ENCODE peak calls at places on chromosomes 3 and 15, in seven cellular contexts. Y is NCI-H460; M is activated T-cell treated with anti-CD3 and anti-CD28 coated beads, Interleukin-2, amount 50 U/mL, for 1 hour; A is stimulated activated CD8-positive, alpha-beta memory T cell treated with anti-CD3 and anti-CD28 coated beads, Interleukin-15, amount 100 ng/mL, for 4 hours; H is activated CD4-positive, CD25-positive, alpha-beta regulatory T cell treated with anti-CD3 and anti-CD28 coated beads, Interleukin-2, amount 50 U/mL, for 72 hours; I is activated T-helper 1 cell treated with anti-CD3 and anti-CD28 coated beads, Interleukin-2, amount 50 U/mL, for 16 hours; Q is LHCN-M2. P is an unnamed sample.
A peak's percentile ranks its signal among the peaks of the same experiment; 100 is the strongest.

GRCh38 chr3:149670742-149671492 is 13.1 kb upstream of the WWTR1 start:
- DNase-seq in Q (no peak), I (no peak), M (no peak), Y (no peak), H (no peak), A (no peak), P (no peak)

GRCh38 chr15:51094606-51095569 is at the start of gene TNFAIP8L3:
- DNase-seq in M (no peak), I (no peak), H (no peak), A (no peak), Y (peak; percentile 6), Q (peak; percentile 64), P (no peak)

GRCh38 chr3:117562000-117562399 is 852.4 kb downstream of the TUSC7 start:
- DNase-seq in I (no peak), H (no peak), M (no peak), Q (no peak), Y (no peak), A (no peak), P (no peak)

GRCh38 chr3:135966875-135967274 is 1.3 kb downstream of the PPP2R3A start:
- DNase-seq in Q (no peak), A (no peak), M (no peak), H (no peak), I (no peak), Y (no peak), P (no peak)

GRCh38 chr3:44995142-44995770 is 19.2 kb downstream of the EXOSC7 start:
- DNase-seq in A (no peak), H (no peak), I (no peak), M (no peak), Y (no peak), Q (peak; percentile 75), P (peak; percentile 36)

GRCh38 chr3:51974277-51974962 is 444 bp upstream of the ABHD14A start:
- DNase-seq in I (no peak), M (no peak), A (no peak), H (no peak), Q (no peak), Y (no peak), P (no peak)

GRCh38 chr15:74709011-74709410 is 13.2 kb upstream of the EDC3 start:
- DNase-seq in Y (no peak), A (no peak), H (no peak), Q (no peak), M (no peak), I (no peak), P (no peak)

GRCh38 chr15:68424754-68425390 is 7.1 kb downstream of the ITGA11 start:
- DNase-seq in H (no peak), A (no peak), I (no peak), M (no peak), Q (no peak), Y (no peak), P (no peak)

GRCh38 chr3:122902326-122902725 is 107.5 kb downstream of the SLC49A4 start:
- DNase-seq in I (no peak), M (no peak), Y (no peak), H (no peak), A (no peak), Q (no peak), P (no peak)

GRCh38 chr3:76824658-76825310 is 215.1 kb upstream of the ROBO2 start:
- DNase-seq in M (no peak), Q (no peak), Y (no peak), H (no peak), A (no peak), I (no peak), P (no peak)

GRCh38 chr3:58419782-58420512 is 13.7 kb downstream of the PDHB start:
- DNase-seq in M (no peak), A (no peak), Y (no peak), I (no peak), Q (peak; percentile 32), H (no peak), P (no peak)

GRCh38 chr15:77038312-77039216 is 32.3 kb downstream of the TSPAN3 start:
- DNase-seq in H (no peak), Y (no peak), I (no peak), Q (no peak), M (no peak), A (no peak), P (no peak)

GRCh38 chr3:72230774-72231379 is 445.9 kb upstream of the PROK2 start:
- DNase-seq in A (no peak), Q (no peak), M (no peak), H (no peak), I (no peak), Y (no peak), P (no peak)

GRCh38 chr3:48564022-48564421 is 441 bp upstream of the UCN2 start:
- DNase-seq in Q (peak; percentile 91), A (peak; percentile 16), Y (peak; percentile 8), I (no peak), M (no peak), H (no peak), P (peak; percentile 54)

GRCh38 chr3:173275740-173276139 is 121.8 kb upstream of the NLGN1 start:
- DNase-seq in A (no peak), Q (no peak), H (no peak), M (no peak), Y (no peak), I (no peak), P (no peak)

GRCh38 chr15:88400069-88400468 is 67.1 kb downstream of the MRPL46 start:
- DNase-seq in H (no peak), A (no peak), I (no peak), Y (no peak), Q (no peak), M (no peak), P (no peak)

GRCh38 chr15:95196176-95196915 is 965.0 kb downstream of the MCTP2 start:
- DNase-seq in H (no peak), A (no peak), M (no peak), Q (peak; percentile 46), Y (peak; percentile 62), I (no peak), P (no peak)